ENCODE peak calls at places on chromosomes 12 and 14, in five cellular contexts. F, Z, N, X and Q are unnamed samples.
A peak's percentile ranks its signal among the peaks of the same experiment; 100 is the strongest.

GRCh38 chr12:74977832-74978481 is 231.7 kb downstream of the KCNC2 start:
- DNase-seq in X (no peak), F (no peak), Z (no peak), N (no peak), Q (no peak)

GRCh38 chr14:102473559-102473958 is 36.0 kb downstream of the ANKRD9 start:
- DNase-seq in Z (no peak), X (no peak), F (no peak), N (no peak), Q (no peak)

GRCh38 chr12:128637616-128638606 is 185.8 kb downstream of the SLC15A4 start:
- DNase-seq in F (no peak), Z (no peak), X (no peak), N (no peak), Q (no peak)

GRCh38 chr14:80202888-80203562 is 8.3 kb downstream of the DIO2 start:
- DNase-seq in F (peak; percentile 87), N (no peak), X (no peak), Z (no peak), Q (peak; percentile 52)

GRCh38 chr12:70052931-70053497 is 190.2 kb upstream of the CNOT2 start:
- DNase-seq in N (no peak), F (no peak), Z (no peak), X (peak; percentile 13), Q (no peak)

GRCh38 chr14:20624495-20625070 is 16.9 kb downstream of the OR6S1 start:
- DNase-seq in X (peak; percentile 35), Z (peak; percentile 16), N (no peak), F (peak; percentile 85), Q (peak; percentile 73)

GRCh38 chr12:104288635-104289258 is 14.8 kb upstream of the EID3 start:
- DNase-seq in Z (peak; percentile 71), X (peak; percentile 84), F (peak; percentile 96), N (peak; percentile 88), Q (peak; percentile 92)

GRCh38 chr12:123723011-123723410 is 10.9 kb downstream of the ATP6V0A2 start:
- DNase-seq in N (no peak), F (no peak), X (no peak), Z (no peak), Q (no peak)

GRCh38 chr12:23949212-23950010 is at the start of gene SOX5:
- DNase-seq in Z (no peak), N (no peak), X (peak; percentile 10), F (peak; percentile 61), Q (peak; percentile 57)

GRCh38 chr12:118436002-118436724 is 59.8 kb downstream of the SUDS3 start:
- DNase-seq in F (peak; percentile 55), Z (no peak), N (no peak), X (peak; percentile 15), Q (peak; percentile 47)

GRCh38 chr12:28378749-28379148 is 188.5 kb downstream of the CCDC91 start:
- DNase-seq in X (no peak), N (no peak), Z (no peak), F (no peak), Q (no peak)

GRCh38 chr12:108080363-108080762 is 48.7 kb upstream of the WSCD2 start:
- DNase-seq in F (no peak), N (no peak), Z (no peak), X (no peak), Q (no peak)

GRCh38 chr12:69935651-69936100 is 110.6 kb downstream of the MYRFL start:
- DNase-seq in Z (no peak), N (no peak), F (no peak), X (no peak), Q (no peak)

GRCh38 chr12:40225984-40226602 is 1.3 kb downstream of the LRRK2 start:
- DNase-seq in X (no peak), N (no peak), Z (no peak), F (no peak), Q (no peak)

GRCh38 chr14:24986206-24986893 is 63.6 kb downstream of the STXBP6 start:
- DNase-seq in F (no peak), X (no peak), N (no peak), Z (no peak), Q (no peak)

GRCh38 chr14:35197015-35197414 is 74.7 kb downstream of the PRORP start:
- DNase-seq in N (no peak), F (no peak), Z (no peak), X (no peak), Q (no peak)

GRCh38 chr14:104130974-104131651 is 7.3 kb upstream of the KIF26A start:
- DNase-seq in X (peak; percentile 78), F (peak; percentile 65), Z (no peak), N (no peak), Q (peak; percentile 67)

GRCh38 chr14:100769035-100769939 is 42.6 kb downstream of the DLK1 start:
- DNase-seq in F (no peak), X (no peak), Z (no peak), N (no peak), Q (no peak)

GRCh38 chr12:93025145-93026103 is 96.3 kb upstream of the EEA1 start:
- DNase-seq in Z (no peak), X (no peak), F (no peak), N (no peak), Q (peak; percentile 70)

GRCh38 chr12:113359939-113360748 is 1.8 kb downstream of the PLBD2 start:
- DNase-seq in N (no peak), Z (no peak), X (no peak), F (no peak), Q (no peak)

GRCh38 chr12:69470189-69471094 is at the start of gene FRS2:
- DNase-seq in X (peak; percentile 91), Z (peak; percentile 59), N (peak; percentile 95), F (peak; percentile 97), Q (peak; percentile 96)

GRCh38 chr12:114625294-114625851 is 58.6 kb downstream of the TBX3 start:
- DNase-seq in Z (no peak), F (peak; percentile 83), X (peak; percentile 21), N (no peak), Q (peak; percentile 56)

GRCh38 chr12:52423661-52424503 is 10.3 kb downstream of the KRT75 start:
- DNase-seq in F (no peak), X (no peak), Z (no peak), N (no peak), Q (no peak)

GRCh38 chr12:4353785-4354208 is 25.7 kb downstream of the FGF23 start:
- DNase-seq in F (peak; percentile 66), Z (peak; percentile 35), X (no peak), N (no peak), Q (peak; percentile 24)

GRCh38 chr12:6391013-6391412 is 7.1 kb downstream of the LTBR start:
- DNase-seq in Z (no peak), X (no peak), N (no peak), F (peak; percentile 21), Q (no peak)

GRCh38 chr14:71566276-71566675 is 366.0 kb upstream of the RGS6 start:
- DNase-seq in Z (no peak), F (no peak), X (no peak), N (no peak), Q (peak; percentile 44)

DNA sequence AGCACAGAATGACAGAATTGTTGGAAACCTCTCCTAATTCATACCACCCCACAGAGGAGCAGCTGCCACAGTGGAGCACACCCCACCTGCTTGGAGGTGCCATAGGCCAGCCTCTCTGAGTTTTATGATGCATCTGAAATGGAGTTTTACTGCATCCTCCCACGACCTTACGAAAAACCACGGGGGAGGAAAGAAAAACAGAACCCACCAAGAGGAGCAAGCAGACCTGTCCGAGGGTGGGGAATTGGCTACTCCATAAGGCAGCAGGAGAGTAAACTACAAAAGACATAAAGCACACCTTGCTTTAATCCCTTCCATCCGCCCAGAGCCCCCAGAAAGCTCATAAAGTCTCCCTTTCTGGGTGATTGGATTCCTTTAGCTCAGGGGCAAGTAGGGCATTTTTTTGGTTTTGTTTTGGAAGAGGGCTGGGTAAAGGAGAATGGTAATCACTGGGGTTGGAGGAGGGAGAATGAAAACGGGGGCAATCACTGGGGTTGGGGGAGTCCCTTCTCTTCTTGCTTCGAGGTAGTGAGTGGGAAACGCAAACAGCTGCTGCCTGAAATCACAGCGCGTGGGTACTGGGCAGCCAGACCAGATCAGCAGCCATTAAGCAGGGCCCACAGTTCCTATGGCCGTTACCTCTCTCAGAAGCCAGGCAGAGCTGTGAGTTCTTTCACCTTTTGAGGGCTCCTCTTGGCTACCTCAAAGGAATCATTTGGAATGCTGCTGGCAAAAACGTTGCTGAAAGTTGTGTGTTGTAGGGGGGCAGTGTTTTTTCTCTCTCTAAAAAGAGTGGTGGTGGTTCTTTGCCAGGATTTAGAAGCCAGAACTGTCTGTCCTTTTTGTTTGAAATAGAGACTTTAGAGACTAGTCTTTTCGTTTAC is 433.6 kb downstream of the ZFP36L1 start:
- DNase-seq in X (no peak), N (no peak), F (no peak), Z (no peak), Q (no peak)
- H3K27ac ChIP-seq in X (peak overlapping the region; percentile 38), N (peak overlapping the region; percentile 81), F (no peak overlapping the region), Z (no peak overlapping the region), Q (no peak overlapping the region)

DNA sequence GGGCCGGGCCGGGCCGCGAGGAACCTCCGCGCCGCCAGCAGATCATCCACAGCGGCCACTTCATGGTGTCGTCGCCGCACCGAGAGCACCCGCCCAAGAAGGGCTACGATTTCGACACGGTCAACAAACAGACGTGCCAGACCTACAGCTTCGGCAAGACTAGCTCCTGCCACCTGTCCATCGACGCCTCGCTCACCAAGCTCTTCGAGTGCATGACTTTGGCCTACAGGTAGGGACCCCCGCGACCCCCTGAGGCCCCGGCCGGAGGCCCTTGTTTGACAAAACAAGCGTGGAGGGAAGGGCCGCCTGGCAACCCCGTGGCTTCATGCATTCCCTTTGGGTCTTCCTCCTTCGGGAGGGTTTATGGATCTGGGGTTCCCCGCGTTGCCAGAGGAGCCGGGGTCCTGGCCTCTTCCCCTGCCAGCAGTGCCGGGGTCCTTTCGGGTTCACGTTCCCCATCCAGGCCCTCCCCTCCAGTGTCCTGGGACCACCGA is 529 bp downstream of the MLXIP start:
- DNase-seq in X (peak; percentile 63), F (peak; percentile 72), Z (no peak), N (no peak), Q (no peak)
- H3K27ac ChIP-seq in X (peak overlapping the region; percentile 78), F (no peak overlapping the region), Z (peak overlapping the region; percentile 77), N (peak overlapping the region; percentile 76), Q (peak overlapping the region; percentile 66)

GRCh38 chr12:25553083-25553482 is at the start of gene LMNTD1:
- DNase-seq in X (no peak), Z (no peak), N (no peak), F (no peak), Q (no peak)
- H3K27ac ChIP-seq in X (no peak within 1 kb of the TSS), Z (no peak within 1 kb of the TSS), N (no peak within 1 kb of the TSS), F (no peak within 1 kb of the TSS), Q (no peak within 1 kb of the TSS)

GRCh38 chr12:16389594-16389993 is 42.1 kb downstream of the MGST1 start:
- DNase-seq in X (no peak), N (no peak), F (no peak), Z (no peak), Q (no peak)

GRCh38 chr12:16387919-16388318 is 40.5 kb downstream of the MGST1 start:
- DNase-seq in F (no peak), X (no peak), N (no peak), Z (no peak), Q (no peak)

GRCh38 chr12:16384732-16385131 is 37.3 kb downstream of the MGST1 start:
- DNase-seq in N (no peak), X (no peak), Z (no peak), F (peak; percentile 41), Q (no peak)

GRCh38 chr12:16385779-16386646 is 38.6 kb downstream of the MGST1 start:
- DNase-seq in F (peak; percentile 60), X (peak; percentile 56), Z (no peak), N (no peak), Q (peak; percentile 91)
- H3K27ac ChIP-seq in F (no peak overlapping the region), X (no peak overlapping the region), Z (no peak overlapping the region), N (no peak overlapping the region), Q (peak overlapping the region; percentile 48)

DNA sequence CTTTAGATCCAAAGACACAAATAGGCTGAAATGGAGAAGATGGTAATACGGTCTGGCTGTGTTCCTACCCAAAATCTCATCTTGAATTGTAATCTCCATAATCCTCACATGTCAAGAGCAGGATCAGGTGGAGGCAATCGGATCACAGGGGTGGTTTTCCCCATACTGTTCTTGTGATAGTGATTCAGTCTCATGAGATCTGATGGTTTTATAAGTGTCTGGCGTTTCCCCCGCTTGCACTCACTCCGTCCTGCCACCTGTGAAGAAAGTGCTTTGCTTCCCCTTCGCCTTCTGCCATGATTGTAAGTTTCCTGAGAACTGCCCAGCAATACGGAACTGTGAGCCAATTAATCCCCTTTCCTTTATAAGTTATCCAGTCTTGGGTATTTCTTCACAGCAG is 1795.5 kb upstream of the FLRT2 start:
- DNase-seq in N (no peak), Z (no peak), F (no peak), X (no peak), Q (no peak)
- H3K27ac ChIP-seq in N (no peak overlapping the region), Z (no peak overlapping the region), F (no peak overlapping the region), X (no peak overlapping the region), Q (no peak overlapping the region)